ENCODE peak calls at places on chromosome 13, in ten cellular contexts. E is AG04450, I is pancreas, G is left lung, K is fibroblast of pulmonary artery, Q is foreskin fibroblast, O is thoracic aorta, H is fibroblast of mammary gland, Y is ovary, V is ascending aorta. R is an unnamed sample.

GRCh38 chr13:26425439-26426358 is 131.8 kb upstream of the WASF3 start:
- DNase-seq in G (no peak), I (no peak), O (no peak), Q (peak), E (peak), Y (no peak), K (peak), H (no peak), V (no peak), R (no peak)

GRCh38 chr13:39965309-39965708 is 309.8 kb downstream of the COG6 start:
- DNase-seq in E (no peak), V (no peak), O (no peak), G (no peak), K (no peak), H (no peak), Y (no peak), Q (no peak), I (no peak), R (no peak)

GRCh38 chr13:44317752-44318550 is 55.7 kb upstream of the SERP2 start:
- DNase-seq in H (peak), O (no peak), G (no peak), Y (no peak), I (no peak), E (no peak), Q (peak), K (no peak), V (no peak), R (no peak)

GRCh38 chr13:45179428-45179827 is 21.4 kb downstream of the KCTD4 start:
- DNase-seq in G (no peak), Y (no peak), Q (peak), I (no peak), H (peak), K (no peak), E (no peak), V (no peak), O (no peak), R (no peak)

GRCh38 chr13:39451301-39451700 is 151.7 kb downstream of the LHFPL6 start:
- DNase-seq in O (no peak), H (peak), Q (peak), Y (no peak), I (no peak), V (no peak), K (peak), G (no peak), E (no peak), R (peak)

GRCh38 chr13:67844544-67844943 is 614.4 kb upstream of the PCDH9 start:
- DNase-seq in H (no peak), I (no peak), G (no peak), Q (no peak), K (no peak), Y (no peak), V (no peak), O (no peak), E (no peak), R (no peak)

GRCh38 chr13:100510208-100510997 is 78.2 kb downstream of the GGACT start:
- DNase-seq in E (no peak), Y (no peak), V (no peak), K (no peak), I (no peak), O (no peak), H (no peak), G (no peak), Q (no peak), R (no peak)

GRCh38 chr13:63425131-63425530 is 2009.5 kb upstream of the PCDH20 start:
- DNase-seq in K (peak), I (no peak), Q (peak), G (no peak), V (no peak), Y (no peak), E (no peak), H (no peak), O (no peak), R (no peak)

GRCh38 chr13:83732755-83733154 is 149.5 kb downstream of the SLITRK1 start:
- DNase-seq in K (no peak), I (no peak), H (no peak), V (no peak), Q (no peak), E (no peak), O (no peak), Y (no peak), G (no peak), R (no peak)

GRCh38 chr13:83731113-83731512 is 151.2 kb downstream of the SLITRK1 start:
- DNase-seq in H (no peak), Q (no peak), G (no peak), K (no peak), I (no peak), O (no peak), Y (no peak), V (no peak), E (no peak), R (no peak)

GRCh38 chr13:83733293-83733692 is 149.0 kb downstream of the SLITRK1 start:
- DNase-seq in Y (no peak), E (no peak), Q (no peak), O (no peak), I (no peak), H (no peak), V (no peak), G (no peak), K (no peak), R (no peak)

DNA sequence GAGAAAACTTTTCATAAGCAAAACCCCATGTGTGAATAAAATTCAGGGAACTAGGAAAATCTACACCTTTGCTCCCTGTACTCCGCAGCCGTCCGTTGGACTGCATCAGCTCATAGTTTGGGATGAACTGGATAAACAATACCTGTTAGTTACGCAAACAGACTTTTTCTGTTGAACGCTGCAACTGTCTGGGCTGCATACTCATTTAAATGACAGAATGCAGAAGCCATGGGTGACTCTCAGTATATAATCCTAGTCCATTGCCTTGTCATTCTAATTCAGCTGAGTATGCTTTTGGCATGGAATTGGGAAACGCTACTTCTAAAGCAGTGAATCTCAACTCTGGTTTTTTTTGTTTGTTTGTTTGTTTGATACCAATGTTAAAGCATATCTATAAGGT is 151.6 kb downstream of the SLITRK1 start:
- DNase-seq in O (no peak), Y (no peak), K (no peak), V (no peak), Q (no peak), E (no peak), I (no peak), G (peak), H (no peak), R (no peak)
- TF ChIP-seq CTCF in O (no peak), Y (no peak), K (no peak), V (no peak), Q (no peak), E (no peak), I (no peak), G (no peak), H (no peak), R (no peak)

GRCh38 chr13:30049692-30050091 is 199.3 kb upstream of the UBL3 start:
- DNase-seq in G (no peak), O (no peak), H (no peak), E (no peak), V (no peak), I (no peak), K (no peak), Y (no peak), Q (no peak), R (no peak)

GRCh38 chr13:30058429-30058828 is 208.0 kb upstream of the UBL3 start:
- DNase-seq in K (no peak), H (no peak), V (no peak), Q (no peak), I (no peak), O (no peak), Y (no peak), E (no peak), G (no peak), R (no peak)

GRCh38 chr13:30052127-30052526 is 201.7 kb upstream of the UBL3 start:
- DNase-seq in H (no peak), V (no peak), Q (no peak), G (no peak), Y (no peak), K (peak), O (no peak), I (no peak), E (no peak), R (no peak)

GRCh38 chr13:30051531-30052060 is 201.2 kb upstream of the UBL3 start:
- DNase-seq in V (no peak), O (no peak), E (no peak), H (no peak), Q (no peak), G (no peak), I (no peak), Y (no peak), K (no peak), R (no peak)

GRCh38 chr13:30053904-30054303 is 203.5 kb upstream of the UBL3 start:
- DNase-seq in V (no peak), H (no peak), K (no peak), Y (no peak), G (no peak), Q (no peak), E (no peak), I (no peak), O (no peak), R (no peak)
- H3K4me3 ChIP-seq in V (no peak), H (no peak), K (no peak), Y (no peak), G (no peak), Q (no peak), E (no peak), I (no peak), O (no peak), R (no peak)

DNA sequence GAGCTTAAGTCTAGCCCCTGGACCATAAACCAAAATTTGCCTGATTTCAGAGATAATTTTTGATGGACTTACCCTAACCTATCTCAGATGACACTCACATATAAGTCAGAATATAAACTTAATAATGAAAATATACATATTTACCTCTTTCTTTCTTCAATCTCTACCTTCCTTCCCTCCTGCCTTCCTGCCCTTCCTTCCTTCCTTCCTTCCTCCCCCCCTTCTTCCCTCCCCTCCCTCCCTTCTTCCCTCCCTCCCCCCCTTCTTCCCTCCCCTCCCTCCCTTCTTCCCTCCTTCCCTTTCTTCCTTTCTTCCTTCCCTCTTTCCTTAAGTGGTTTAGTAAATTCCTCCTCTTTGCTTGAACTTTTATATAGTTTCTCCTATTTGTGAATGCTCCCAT is 88.7 kb downstream of the EDNRB start:
- DNase-seq in H (no peak), E (no peak), Y (no peak), I (no peak), G (no peak), O (no peak), K (no peak), Q (no peak), V (no peak), R (no peak)
- TF ChIP-seq CTCF in H (no peak), E (no peak), Y (no peak), I (no peak), G (no peak), O (no peak), K (no peak), Q (no peak), V (no peak), R (no peak)

DNA sequence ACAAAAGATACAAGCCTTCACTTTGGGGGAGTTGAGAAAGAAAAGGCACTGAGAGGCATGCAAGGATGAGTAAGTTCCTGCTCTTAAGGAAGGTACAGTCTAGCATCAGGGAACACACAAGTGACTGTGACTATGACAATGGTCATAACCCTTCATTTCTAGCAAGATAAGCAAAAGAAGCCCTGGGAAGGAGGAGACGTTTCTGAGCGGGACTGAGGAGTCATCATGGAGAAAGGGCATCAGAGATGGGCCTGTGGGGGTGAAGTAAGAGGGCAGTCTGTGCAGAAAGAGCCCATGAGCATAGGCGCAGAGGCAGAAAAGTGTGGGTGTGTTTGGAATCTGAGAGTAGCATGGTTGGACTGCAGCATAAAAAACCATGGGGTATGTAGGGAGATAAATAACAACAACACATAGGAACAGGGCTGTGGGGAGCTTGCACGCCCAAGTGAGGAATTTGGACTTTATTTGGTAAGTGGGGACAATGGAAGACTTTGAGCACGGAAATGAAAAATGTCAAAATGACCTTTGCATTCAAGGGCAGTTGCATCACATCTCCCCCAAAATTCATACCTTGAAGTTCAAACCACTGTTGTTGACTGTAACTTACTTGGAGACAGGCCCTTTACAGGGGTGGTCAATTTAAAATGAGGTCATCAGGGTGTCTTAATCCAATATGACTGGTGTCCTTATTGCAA is 86.7 kb downstream of the MBNL2 start:
- DNase-seq in K (no peak), Y (no peak), E (no peak), V (no peak), Q (no peak), H (no peak), O (no peak), G (no peak), I (no peak), R (peak)
- H3K4me3 ChIP-seq in K (no peak), Y (no peak), E (no peak), V (no peak), Q (no peak), H (no peak), O (no peak), G (no peak), I (no peak), R (no peak)

GRCh38 chr13:30241537-30241936 is 65.8 kb downstream of the KATNAL1 start:
- DNase-seq in V (no peak), O (no peak), E (no peak), Y (no peak), K (peak), H (peak), Q (no peak), I (no peak), G (no peak), R (peak)

DNA sequence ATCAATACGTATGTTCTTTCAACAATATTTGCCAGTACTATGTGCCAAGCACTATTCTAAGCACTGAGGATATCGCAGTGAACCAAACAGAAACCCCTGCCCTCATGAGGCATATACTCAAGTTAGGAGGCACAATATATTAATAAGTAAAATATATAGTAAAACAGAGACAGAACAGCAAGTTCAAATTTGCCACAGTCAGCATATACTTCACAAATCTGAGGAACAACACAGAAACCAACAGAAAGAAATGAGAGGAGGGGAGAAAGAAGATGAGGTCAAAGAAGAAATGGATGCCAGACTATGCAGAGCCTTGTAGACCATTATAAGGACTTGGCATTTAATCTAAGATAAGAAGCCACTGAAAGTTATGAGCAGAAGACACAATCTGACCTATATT is 59.9 kb downstream of the KATNAL1 start:
- DNase-seq in H (no peak), I (no peak), O (no peak), V (no peak), G (no peak), Q (no peak), Y (no peak), E (no peak), K (no peak), R (no peak)
- TF ChIP-seq CTCF in H (no peak), I (no peak), O (no peak), V (no peak), G (no peak), Q (no peak), Y (no peak), E (no peak), K (no peak), R (no peak)

GRCh38 chr13:106865706-106866288 is 297.9 kb upstream of the ARGLU1 start:
- DNase-seq in I (no peak), H (no peak), E (no peak), Y (no peak), V (no peak), O (no peak), Q (no peak), G (no peak), K (no peak), R (no peak)

GRCh38 chr13:106867249-106867648 is 299.3 kb upstream of the ARGLU1 start:
- DNase-seq in E (no peak), Y (no peak), I (no peak), H (no peak), Q (peak), O (no peak), K (peak), V (no peak), G (no peak), R (no peak)
- H3K4me3 ChIP-seq in E (no peak), Y (no peak), I (peak), H (no peak), Q (peak), O (peak), K (peak), V (peak), G (no peak), R (no peak)

DNA sequence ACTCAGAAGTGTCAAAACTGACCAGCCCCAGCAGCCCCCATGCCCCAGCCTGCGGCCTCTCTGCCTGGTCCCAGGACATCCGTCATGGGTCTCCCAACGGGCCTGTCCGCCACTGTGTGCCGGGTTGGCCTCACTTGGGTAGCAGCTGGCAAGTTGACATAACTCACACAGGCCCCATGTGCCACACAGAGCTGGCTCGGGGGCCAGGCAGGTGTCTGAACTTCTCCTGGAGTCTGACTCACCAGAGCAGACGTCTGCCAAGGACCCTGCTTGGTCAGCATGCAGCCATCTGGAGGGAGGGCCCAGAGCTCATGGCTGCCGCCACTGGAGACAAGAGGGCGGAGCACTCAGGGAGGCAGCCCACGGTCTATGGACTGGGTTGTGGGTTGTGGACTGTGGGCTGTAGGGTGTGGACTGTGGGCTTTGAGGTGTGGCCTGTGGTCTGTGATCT is 32.0 kb upstream of the TMEM255B start:
- DNase-seq in I (peak), Y (no peak), G (peak), Q (peak), E (no peak), O (no peak), K (no peak), H (peak), V (no peak), R (peak)
- TF ChIP-seq CTCF in I (no peak), Y (no peak), G (no peak), Q (no peak), E (no peak), O (no peak), K (no peak), H (no peak), V (no peak), R (peak)

DNA sequence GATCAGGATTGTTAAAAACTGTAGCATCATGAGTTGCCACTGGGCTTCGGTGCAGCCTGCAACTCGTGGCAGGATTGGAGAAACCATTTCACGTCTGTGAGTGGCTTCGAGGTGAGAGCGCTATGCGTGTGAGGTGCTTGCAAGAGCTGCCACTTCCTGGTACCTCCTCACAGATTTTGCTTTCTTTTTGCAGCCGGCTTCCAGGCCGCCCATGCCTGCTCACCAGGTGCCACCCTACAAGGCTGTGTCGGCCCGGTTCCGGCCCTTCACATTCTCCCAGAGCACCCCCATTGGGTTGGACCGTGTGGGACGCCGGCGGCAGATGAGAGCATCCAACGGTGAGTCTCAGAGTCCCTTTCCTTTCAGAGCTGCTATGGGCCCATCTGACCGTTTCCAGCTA is 57.9 kb upstream of the C1QTNF9 start:
- DNase-seq in O (no peak), Q (no peak), E (no peak), I (no peak), H (no peak), V (no peak), K (no peak), Y (no peak), G (no peak), R (no peak)
- H3K4me3 ChIP-seq in O (peak), Q (no peak), E (no peak), I (no peak), H (no peak), V (no peak), K (no peak), Y (no peak), G (no peak), R (no peak)

GRCh38 chr13:94620286-94620896 is 18.7 kb downstream of the GPR180 start:
- DNase-seq in H (peak), K (peak), I (no peak), Q (peak), E (no peak), Y (no peak), G (no peak), O (no peak), V (no peak), R (peak)
- TF ChIP-seq CTCF in H (peak), K (peak), I (no peak), Q (peak), E (peak), Y (no peak), G (peak), O (no peak), V (no peak), R (peak)

GRCh38 chr13:34897220-34897619 is 44.9 kb upstream of the NBEA start:
- DNase-seq in E (no peak), I (no peak), Q (peak), O (no peak), G (no peak), K (no peak), H (no peak), Y (no peak), V (no peak), R (no peak)

GRCh38 chr13:34901577-34901976 is 40.5 kb upstream of the NBEA start:
- DNase-seq in Y (no peak), H (no peak), O (no peak), V (no peak), I (no peak), Q (no peak), K (no peak), G (no peak), E (no peak), R (no peak)

GRCh38 chr13:34899888-34900287 is 42.2 kb upstream of the NBEA start:
- DNase-seq in Q (no peak), I (no peak), V (no peak), E (no peak), Y (no peak), O (no peak), G (no peak), H (no peak), K (no peak), R (no peak)

GRCh38 chr13:34894756-34895155 is 47.3 kb upstream of the NBEA start:
- DNase-seq in Q (no peak), O (no peak), Y (no peak), E (no peak), V (no peak), H (no peak), G (no peak), K (no peak), I (no peak), R (no peak)

DNA sequence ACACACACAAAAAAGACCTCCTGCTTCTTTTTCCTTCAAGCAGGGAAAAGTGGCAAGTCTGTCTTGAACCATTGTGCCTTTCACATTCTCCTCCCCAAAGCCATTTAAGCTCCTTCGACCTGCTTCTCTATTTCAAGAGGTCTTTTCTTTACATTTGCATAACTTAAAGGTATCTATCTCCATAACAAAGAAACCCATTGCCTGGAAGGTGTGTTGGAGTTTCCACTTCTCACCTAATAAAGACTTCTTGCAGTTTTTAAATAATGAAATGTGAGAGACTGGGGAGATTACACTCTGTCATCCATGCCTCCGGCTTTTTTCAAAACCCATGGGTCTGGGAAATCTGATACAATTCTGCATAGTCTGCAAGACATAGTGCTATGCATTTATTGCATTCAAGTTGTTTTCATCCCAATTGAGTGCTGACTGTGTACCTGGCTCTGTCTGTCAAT is 41.8 kb upstream of the NBEA start:
- DNase-seq in H (no peak), Y (no peak), I (no peak), O (no peak), G (no peak), E (no peak), Q (no peak), K (no peak), V (no peak), R (no peak)
- H3K4me3 ChIP-seq in H (no peak), Y (no peak), I (no peak), O (no peak), G (no peak), E (no peak), Q (no peak), K (no peak), V (no peak), R (no peak)